ENCODE peak calls at places on chromosomes 12 and 14, in seven cellular contexts. Y is NCI-H446, E is foreskin keratinocyte, U is A549, M is NCI-H1436, T is endothelial cell, J is fibroblast of mammary gland. B is an unnamed sample.

GRCh38 chr12:67045650-67046049 is 223.5 kb upstream of the CAND1 start:
- DNase-seq in Y (no peak), E (no peak), U (no peak), M (no peak), T (no peak), J (no peak), B (no peak)

GRCh38 chr14:22383515-22384166 is 205.4 kb downstream of the DAD1 start:
- DNase-seq in Y (no peak), E (no peak), U (no peak), M (no peak), T (no peak), J (no peak), B (no peak)

GRCh38 chr14:106201376-106201775 is 675.0 kb downstream of the TMEM121 start:
- DNase-seq in Y (no peak), E (no peak), U (no peak), M (no peak), T (no peak), J (no peak), B (no peak)

GRCh38 chr12:67043771-67044170 is 225.4 kb upstream of the CAND1 start:
- DNase-seq in Y (no peak), E (no peak), U (no peak), M (no peak), T (no peak), J (no peak), B (no peak)

GRCh38 chr12:12428047-12428446 is 71.2 kb downstream of the BORCS5 start:
- DNase-seq in Y (no peak), E (no peak), U (no peak), M (no peak), T (no peak), J (no peak), B (no peak)

GRCh38 chr14:76848879-76849278 is 22.7 kb downstream of the LRRC74A start:
- DNase-seq in Y (no peak), E (no peak), U (peak; percentile 69), M (no peak), T (no peak), J (no peak), B (no peak)

GRCh38 chr12:30622509-30622908 is 73.2 kb downstream of the IPO8 start:
- DNase-seq in Y (no peak), E (peak; percentile 43), U (no peak), M (no peak), T (no peak), J (peak; percentile 80), B (no peak)

GRCh38 chr12:15752780-15753179 is 36.4 kb downstream of the EPS8 start:
- DNase-seq in Y (no peak), E (no peak), U (no peak), M (no peak), T (no peak), J (peak; percentile 65), B (no peak)

GRCh38 chr14:76806446-76806845 is 6.2 kb downstream of the ANGEL1 start:
- DNase-seq in Y (no peak), E (no peak), U (no peak), M (no peak), T (no peak), J (no peak), B (no peak)

GRCh38 chr12:30877110-30877875 is 49.3 kb upstream of the TSPAN11 start:
- DNase-seq in Y (no peak), E (no peak), U (no peak), M (peak; percentile 16), T (no peak), J (no peak), B (no peak)

GRCh38 chr14:74571441-74571841 is 40.6 kb downstream of the LTBP2 start:
- DNase-seq in Y (no peak), E (no peak), U (no peak), M (no peak), T (no peak), J (peak; percentile 86), B (no peak)

GRCh38 chr12:56391721-56392120 is 29.1 kb upstream of the APOF start:
- DNase-seq in Y (no peak), E (no peak), U (no peak), M (no peak), T (no peak), J (no peak), B (no peak)

GRCh38 chr12:33223956-33224355 is 215.7 kb downstream of the SYT10 start:
- DNase-seq in Y (no peak), E (peak; percentile 84), U (no peak), M (no peak), T (no peak), J (no peak), B (no peak)

GRCh38 chr14:72742682-72743195 is 151.2 kb downstream of the DPF3 start:
- DNase-seq in Y (no peak), E (no peak), U (no peak), M (no peak), T (no peak), J (no peak), B (no peak)

GRCh38 chr14:100449225-100449987 is 126.3 kb downstream of the SLC25A47 start:
- DNase-seq in Y (no peak), E (no peak), U (no peak), M (no peak), T (no peak), J (no peak), B (no peak)

B was measured in mucosa of descending colon.